ENCODE peak calls at places on chromosomes 11 and 22, in four cellular contexts. R is germinal center; F is CD4-positive, alpha-beta T cell; S is lung microvascular endothelial cell. X is an unnamed sample.

GRCh38 chr22:44882226-44882905 is 127.4 kb downstream of the PHF21B start:
- DNase-seq in S (no peak), F (no peak), R (no peak), X (no peak)

GRCh38 chr11:38305682-38306081 is 1707.6 kb upstream of the RAG2 start:
- DNase-seq in R (no peak), S (no peak), F (no peak), X (no peak)

GRCh38 chr11:11347583-11347982 is 5.5 kb downstream of the CSNK2A3 start:
- DNase-seq in F (no peak), R (no peak), S (no peak), X (no peak)

GRCh38 chr11:91981995-91982394 is 242.6 kb upstream of the FAT3 start:
- DNase-seq in R (no peak), F (no peak), S (no peak), X (no peak)

GRCh38 chr11:121367434-121367833 is 74.9 kb downstream of the SC5D start:
- DNase-seq in F (peak; percentile 16), S (no peak), R (peak; percentile 81), X (peak; percentile 87)

GRCh38 chr11:27075192-27075591 is 34.6 kb downstream of the BBOX1 start:
- DNase-seq in F (no peak), R (no peak), S (no peak), X (no peak)

GRCh38 chr22:23446796-23447350 is 133.2 kb downstream of the IGLL1 start:
- DNase-seq in R (no peak), F (no peak), S (no peak), X (no peak)

GRCh38 chr11:102099755-102100154 is 10.5 kb upstream of the YAP1 start:
- DNase-seq in R (no peak), F (no peak), S (no peak), X (no peak)

GRCh38 chr11:2991477-2992233 is 474 bp downstream of the NAP1L4 start:
- DNase-seq in R (no peak), F (peak; percentile 14), S (no peak), X (no peak)

GRCh38 chr11:23840872-23841271 is 656.0 kb upstream of the LUZP2 start:
- DNase-seq in S (no peak), F (no peak), R (no peak), X (no peak)

GRCh38 chr11:65172600-65172999 is 2.6 kb downstream of the SPDYC start:
- DNase-seq in F (no peak), R (no peak), S (no peak), X (no peak)

GRCh38 chr11:104872393-104872792 is 25.9 kb downstream of the CASP12 start:
- DNase-seq in S (no peak), R (no peak), F (no peak), X (no peak)

GRCh38 chr22:20243545-20244249 is 24.4 kb downstream of the RTN4R start:
- DNase-seq in R (peak; percentile 49), S (no peak), F (peak; percentile 57), X (peak; percentile 64)

GRCh38 chr11:77003954-77004353 is 30.2 kb upstream of the B3GNT6 start:
- DNase-seq in S (no peak), F (no peak), R (no peak), X (no peak)

GRCh38 chr11:16606784-16607674 is 131.4 kb upstream of the C11orf58 start:
- DNase-seq in F (no peak), R (no peak), S (no peak), X (peak; percentile 19)

GRCh38 chr11:11805228-11805627 is 36.5 kb upstream of the USP47 start:
- DNase-seq in R (no peak), S (no peak), F (no peak), X (no peak)

GRCh38 chr22:50138036-50138435 is 32.5 kb upstream of the PANX2 start:
- DNase-seq in S (no peak), R (no peak), F (no peak), X (no peak)

GRCh38 chr11:119721129-119722120 is 7.6 kb downstream of the NECTIN1 start:
- DNase-seq in F (no peak), R (no peak), S (peak; percentile 35), X (no peak)

GRCh38 chr11:111419641-111420327 is 40.7 kb upstream of the POU2AF1 start:
- DNase-seq in F (no peak), S (no peak), R (no peak), X (no peak)

GRCh38 chr11:8223513-8223899 is 40.2 kb downstream of the LMO1 start:
- DNase-seq in F (no peak), S (no peak), R (no peak), X (no peak)

GRCh38 chr11:118155781-118156530 is 3.3 kb upstream of the SCN4B start:
- DNase-seq in R (no peak), F (no peak), S (no peak), X (no peak)

GRCh38 chr22:26143801-26144325 is 25.4 kb upstream of the SEZ6L start:
- DNase-seq in F (no peak), S (no peak), R (no peak), X (no peak)

GRCh38 chr11:45657496-45658260 is 7.7 kb downstream of the CHST1 start:
- DNase-seq in F (no peak), S (no peak), R (no peak), X (no peak)

GRCh38 chr22:28882545-28882877 is 861 bp upstream of the ZNRF3 start:
- DNase-seq in S (peak; percentile 18), F (peak; percentile 6), R (no peak), X (no peak)

GRCh38 chr11:6531267-6531752 is 34.2 kb downstream of the DNHD1 start:
- DNase-seq in S (peak; percentile 64), R (peak; percentile 64), F (no peak), X (peak; percentile 57)

GRCh38 chr11:71102251-71102995 is 150.0 kb downstream of the SHANK2 start:
- DNase-seq in F (no peak), S (no peak), R (no peak), X (no peak)

GRCh38 chr22:39278040-39278439 is 33.3 kb upstream of the PDGFB start:
- DNase-seq in R (no peak), F (no peak), S (no peak), X (no peak)

GRCh38 chr11:2134022-2135010 is 4.9 kb downstream of the IGF2 start:
- DNase-seq in R (no peak), S (no peak), F (no peak), X (no peak)

GRCh38 chr22:43060213-43060612 is 29.0 kb downstream of the TTLL1 start:
- DNase-seq in F (peak; percentile 15), S (peak; percentile 47), R (peak; percentile 41), X (peak; percentile 51)

GRCh38 chr11:120346233-120346632 is 10.0 kb downstream of the ARHGEF12 start:
- DNase-seq in F (no peak), R (no peak), S (no peak), X (no peak)

GRCh38 chr11:40602866-40603578 is 856.4 kb downstream of the LRRC4C start:
- DNase-seq in R (no peak), F (no peak), S (no peak), X (no peak)

GRCh38 chr11:37574361-37574760 is 976.3 kb upstream of the RAG2 start:
- DNase-seq in F (no peak), R (no peak), S (no peak), X (no peak)

GRCh38 chr22:23403152-23403719 is 176.9 kb downstream of the IGLL1 start:
- DNase-seq in R (no peak), F (no peak), S (no peak), X (no peak)

GRCh38 chr22:36930041-36930935 is 16.9 kb downstream of the CSF2RB start:
- DNase-seq in R (no peak), F (no peak), S (no peak), X (no peak)

GRCh38 chr11:3658252-3658651 is 12.9 kb downstream of the CHRNA10 start:
- DNase-seq in F (no peak), S (no peak), R (no peak), X (no peak)

GRCh38 chr11:122210378-122210995 is 94.5 kb upstream of the BLID start:
- DNase-seq in R (no peak), S (no peak), F (no peak), X (no peak)

GRCh38 chr11:101478587-101479375 is 105.0 kb downstream of the TRPC6 start:
- DNase-seq in F (no peak), R (no peak), S (no peak), X (no peak)

GRCh38 chr11:1138053-1138452 is 19.7 kb upstream of the MUC5AC start:
- DNase-seq in R (no peak), S (no peak), F (no peak), X (no peak)

GRCh38 chr11:20113147-20113435 is 47.2 kb downstream of the DBX1 start:
- DNase-seq in R (no peak), S (peak; percentile 29), F (no peak), X (no peak)

GRCh38 chr11:26896716-26897115 is 97.2 kb upstream of the FIBIN start:
- DNase-seq in R (no peak), F (no peak), S (no peak), X (no peak)